ENCODE peak calls at places on chromosomes 3 and 15, in nine cellular contexts. J is dorsolateral prefrontal cortex; P is iris pigment epithelial cell; Z is aorta; Y is NCI-H1417; V is NCI-H446; M is body of pancreas; R is stimulated activated CD4-positive, alpha-beta T cell treated with anti-CD3 and anti-CD28 coated beads, Interleukin-12 subunit alpha, Interleukin-12 subunit beta, amount 100 ng/mL, for 48 hours; B is NCI-H774. N is an unnamed sample.

GRCh38 chr3:58163234-58163633 is 47.5 kb downstream of the DNASE1L3 start:
- DNase-seq in J (no peak), P (no peak), Z (no peak), Y (no peak), V (no peak), M (no peak), R (no peak), B (no peak), N (no peak)

GRCh38 chr3:68972358-68972979 is 40.1 kb upstream of the TAFA4 start:
- DNase-seq in J (peak; percentile 81), P (peak; percentile 58), Z (peak; percentile 77), Y (peak; percentile 67), V (no peak), M (peak; percentile 25), R (peak; percentile 6), B (peak; percentile 38), N (peak; percentile 82)

GRCh38 chr3:14231998-14232501 is 53.4 kb downstream of the LSM3 start:
- DNase-seq in J (no peak), P (no peak), Z (no peak), Y (no peak), V (no peak), M (no peak), R (no peak), B (no peak), N (no peak)

GRCh38 chr3:181711325-181712135 is at the start of gene SOX2:
- DNase-seq in J (peak; percentile 87), P (peak; percentile 42), Z (peak; percentile 82), Y (peak; percentile 99), V (peak; percentile 83), M (peak; percentile 58), R (no peak), B (peak; percentile 99), N (peak; percentile 71)

GRCh38 chr3:41424543-41425300 is 225.4 kb downstream of the CTNNB1 start:
- DNase-seq in J (no peak), P (no peak), Z (no peak), Y (no peak), V (no peak), M (no peak), R (no peak), B (no peak), N (no peak)

GRCh38 chr15:76776969-76777368 is 128.2 kb downstream of the SCAPER start:
- DNase-seq in J (no peak), P (no peak), Z (no peak), Y (no peak), V (no peak), M (no peak), R (no peak), B (no peak), N (no peak)

GRCh38 chr3:157356541-157356940 is 80.1 kb upstream of the PTX3 start:
- DNase-seq in J (no peak), P (no peak), Z (no peak), Y (no peak), V (no peak), M (no peak), R (no peak), B (no peak), N (no peak)

GRCh38 chr15:74635228-74635627 is 19.6 kb downstream of the CLK3 start:
- DNase-seq in J (peak; percentile 81), P (peak; percentile 61), Z (peak; percentile 88), Y (peak; percentile 85), V (peak; percentile 48), M (peak; percentile 74), R (peak; percentile 51), B (peak; percentile 31), N (peak; percentile 67)

GRCh38 chr3:96877510-96877909 is 63.1 kb downstream of the EPHA6 start:
- DNase-seq in J (no peak), P (no peak), Z (no peak), Y (no peak), V (no peak), M (no peak), R (no peak), B (no peak), N (no peak)

GRCh38 chr15:68801572-68802148 is 19.0 kb downstream of the ANP32A start:
- DNase-seq in J (no peak), P (no peak), Z (no peak), Y (no peak), V (no peak), M (no peak), R (no peak), B (no peak), N (no peak)

N was measured in WERI-Rb-1.